ENCODE peak calls at places on chromosomes 6 and 20, in six cellular contexts. E is aorta; U is NCI-H1105 treated with DMSO at 0.1 percent for 48 hours; I is amniotic stem cell; S is esophagus squamous epithelium; Y is activated CD4-positive, alpha-beta T cell treated with anti-CD3 and anti-CD28 coated beads, Interleukin-2, amount 10 ng/mL, durations not matched to agents 7 days and 5 days. H is an unnamed sample.

GRCh38 chr6:33289784-33290315 is 449 bp downstream of the PFDN6 start:
- DNase-seq in E (no peak), U (no peak), I (no peak), S (no peak), Y (no peak), H (no peak)

GRCh38 chr6:46491789-46492547 is 719 bp upstream of the RCAN2 start:
- DNase-seq in E (peak), U (peak), I (no peak), S (no peak), Y (no peak), H (peak)

GRCh38 chr20:41657655-41658054 is 39.5 kb upstream of the CHD6 start:
- DNase-seq in E (no peak), U (no peak), I (no peak), S (no peak), Y (no peak), H (no peak)

GRCh38 chr6:24982231-24982630 is 46.5 kb upstream of the RIPOR2 start:
- DNase-seq in E (no peak), U (no peak), I (no peak), S (no peak), Y (no peak), H (no peak)

GRCh38 chr6:95923518-95923917 is 92.3 kb upstream of the FUT9 start:
- DNase-seq in E (no peak), U (no peak), I (no peak), S (no peak), Y (peak), H (no peak)

GRCh38 chr6:32519117-32519909 is 10.8 kb downstream of the HLA-DRB5 start:
- DNase-seq in E (no peak), U (no peak), I (no peak), S (no peak), Y (no peak), H (no peak)

GRCh38 chr20:2109425-2110210 is 8.0 kb downstream of the STK35 start:
- DNase-seq in E (no peak), U (no peak), I (no peak), S (no peak), Y (peak), H (no peak)

GRCh38 chr6:140018588-140018987 is 644.1 kb upstream of the CITED2 start:
- DNase-seq in E (no peak), U (no peak), I (no peak), S (no peak), Y (no peak), H (no peak)

GRCh38 chr20:33415948-33416347 is 14.6 kb upstream of the CDK5RAP1 start:
- DNase-seq in E (peak), U (peak), I (no peak), S (no peak), Y (no peak), H (no peak)